ENCODE peak calls at places on chromosomes 3 and 15, in nine cellular contexts. C, X, D, J, G, M, F, Q and E are unnamed samples.

GRCh38 chr15:63877713-63878271 is 44.0 kb upstream of the HERC1 start:
- DNase-seq in C (no peak), X (no peak), D (no peak), J (no peak), G (no peak), M (no peak), F (no peak), Q (no peak), E (no peak)

GRCh38 chr15:80778964-80779657 is at the start of gene CEMIP:
- DNase-seq in C (no peak), X (peak; percentile 68), D (peak; percentile 75), J (peak; percentile 87), G (peak; percentile 87), M (peak; percentile 90), F (peak; percentile 58), Q (peak; percentile 95), E (peak; percentile 74)

GRCh38 chr3:64067510-64068346 is 44.4 kb upstream of the PSMD6 start:
- DNase-seq in C (no peak), X (peak; percentile 55), D (no peak), J (no peak), G (no peak), M (no peak), F (no peak), Q (peak; percentile 22), E (peak; percentile 34)

GRCh38 chr3:187626581-187626980 is 43.6 kb downstream of the SST start:
- DNase-seq in C (no peak), X (no peak), D (no peak), J (no peak), G (no peak), M (no peak), F (no peak), Q (no peak), E (no peak)

GRCh38 chr15:100602822-100603393 is 519 bp downstream of the ASB7 start:
- DNase-seq in C (peak; percentile 26), X (no peak), D (peak; percentile 44), J (peak; percentile 67), G (peak; percentile 11), M (peak; percentile 67), F (no peak), Q (peak; percentile 6), E (peak; percentile 19)

GRCh38 chr3:197518794-197519451 is 36.8 kb downstream of the BDH1 start:
- DNase-seq in C (no peak), X (no peak), D (no peak), J (no peak), G (no peak), M (no peak), F (no peak), Q (no peak), E (no peak)

GRCh38 chr3:72745146-72745976 is 102.9 kb downstream of the SHQ1 start:
- DNase-seq in C (no peak), X (no peak), D (no peak), J (peak; percentile 15), G (no peak), M (no peak), F (no peak), Q (no peak), E (no peak)

GRCh38 chr15:63864186-63864585 is 30.4 kb upstream of the HERC1 start:
- DNase-seq in C (no peak), X (no peak), D (no peak), J (no peak), G (no peak), M (no peak), F (no peak), Q (no peak), E (no peak)

GRCh38 chr3:162295323-162295983 is 798.8 kb downstream of the OTOL1 start:
- DNase-seq in C (no peak), X (no peak), D (no peak), J (no peak), G (no peak), M (peak; percentile 1), F (no peak), Q (peak; percentile 73), E (no peak)

GRCh38 chr15:61661791-61662190 is 398.5 kb downstream of the VPS13C start:
- DNase-seq in C (no peak), X (no peak), D (no peak), J (no peak), G (no peak), M (no peak), F (no peak), Q (no peak), E (no peak)

GRCh38 chr3:107660316-107660976 is 137.7 kb downstream of the BBX start:
- DNase-seq in C (peak; percentile 23), X (peak; percentile 27), D (no peak), J (no peak), G (peak; percentile 84), M (no peak), F (no peak), Q (no peak), E (no peak)

GRCh38 chr3:19506171-19506570 is 357.9 kb downstream of the KCNH8 start:
- DNase-seq in C (no peak), X (no peak), D (no peak), J (no peak), G (no peak), M (no peak), F (no peak), Q (no peak), E (no peak)

GRCh38 chr3:73874596-73874995 is 249.9 kb upstream of the PDZRN3 start:
- DNase-seq in C (no peak), X (no peak), D (no peak), J (no peak), G (no peak), M (peak; percentile 17), F (no peak), Q (no peak), E (no peak)

GRCh38 chr3:123299581-123299980 is 97.8 kb downstream of the SEC22A start:
- DNase-seq in C (no peak), X (no peak), D (no peak), J (no peak), G (no peak), M (no peak), F (no peak), Q (no peak), E (no peak)

GRCh38 chr3:53075743-53076140 is 29.9 kb upstream of the SFMBT1 start:
- DNase-seq in C (no peak), X (no peak), D (no peak), J (peak; percentile 35), G (no peak), M (no peak), F (no peak), Q (no peak), E (no peak)

GRCh38 chr3:183400352-183400751 is 28.1 kb downstream of the MCF2L2 start:
- DNase-seq in C (no peak), X (no peak), D (no peak), J (no peak), G (no peak), M (peak; percentile 35), F (no peak), Q (no peak), E (no peak)

GRCh38 chr15:75928680-75929608 is 25.3 kb downstream of the FBXO22 start:
- DNase-seq in C (no peak), X (no peak), D (no peak), J (no peak), G (peak; percentile 12), M (peak; percentile 88), F (no peak), Q (no peak), E (peak; percentile 3)

GRCh38 chr3:149339931-149340309 is 6.5 kb upstream of the TM4SF18 start:
- DNase-seq in C (no peak), X (peak; percentile 75), D (no peak), J (no peak), G (peak; percentile 95), M (peak; percentile 66), F (no peak), Q (peak; percentile 94), E (peak; percentile 52)

GRCh38 chr3:64242435-64242834 is 17.2 kb upstream of the PRICKLE2 start:
- DNase-seq in C (no peak), X (no peak), D (no peak), J (no peak), G (no peak), M (no peak), F (no peak), Q (no peak), E (peak; percentile 74)

GRCh38 chr3:50430950-50431435 is 71.7 kb upstream of the TMEM115 start:
- DNase-seq in C (no peak), X (no peak), D (no peak), J (no peak), G (no peak), M (no peak), F (no peak), Q (no peak), E (no peak)

GRCh38 chr3:108527109-108527508 is 16.7 kb upstream of the MYH15 start:
- DNase-seq in C (no peak), X (no peak), D (no peak), J (no peak), G (no peak), M (no peak), F (no peak), Q (no peak), E (no peak)

GRCh38 chr15:66878761-66879160 is 176.7 kb downstream of the SMAD6 start:
- DNase-seq in C (no peak), X (no peak), D (no peak), J (peak; percentile 20), G (no peak), M (no peak), F (no peak), Q (no peak), E (peak; percentile 61)

GRCh38 chr3:64740232-64740631 is 52.4 kb upstream of the ADAMTS9 start:
- DNase-seq in C (no peak), X (no peak), D (no peak), J (no peak), G (peak; percentile 57), M (no peak), F (no peak), Q (peak; percentile 55), E (no peak)

GRCh38 chr3:120029749-120030148 is 64.5 kb downstream of the GSK3B start:
- DNase-seq in C (no peak), X (no peak), D (no peak), J (no peak), G (no peak), M (no peak), F (no peak), Q (no peak), E (no peak)

GRCh38 chr3:73409405-73409804 is 215.3 kb downstream of the PDZRN3 start:
- DNase-seq in C (no peak), X (no peak), D (no peak), J (no peak), G (no peak), M (no peak), F (no peak), Q (peak; percentile 82), E (no peak)

GRCh38 chr3:134718736-134719135 is 67.9 kb upstream of the KY start:
- DNase-seq in C (no peak), X (no peak), D (no peak), J (no peak), G (no peak), M (no peak), F (no peak), Q (no peak), E (no peak)

GRCh38 chr15:35874260-35874905 is 328.4 kb upstream of the DPH6 start:
- DNase-seq in C (no peak), X (no peak), D (no peak), J (no peak), G (peak; percentile 50), M (no peak), F (no peak), Q (peak; percentile 44), E (no peak)

GRCh38 chr3:171376125-171376947 is 83.9 kb downstream of the TNIK start:
- DNase-seq in C (no peak), X (no peak), D (no peak), J (no peak), G (no peak), M (no peak), F (no peak), Q (no peak), E (no peak)

GRCh38 chr3:52090131-52090548 is 33.8 kb upstream of the DUSP7 start:
- DNase-seq in C (no peak), X (no peak), D (no peak), J (no peak), G (peak; percentile 85), M (no peak), F (no peak), Q (peak; percentile 91), E (peak; percentile 68)